ENCODE peak calls at places on chromosomes 5 and 9, in eight cellular contexts. Z is stomach, A is heart left ventricle, N is body of pancreas, U is transverse colon, L is adrenal gland, K is spleen, I is prostate gland. O is an unnamed sample. For H3K4me1, the result is how much of the 10 kb centered on the place peaks cover.

GRCh38 chr5:80254767-80255424 is 952 bp downstream of the SERINC5 start:
- DNase-seq in Z (peak), A (no peak), N (no peak), U (no peak), L (no peak), K (no peak), I (peak), O (peak)

GRCh38 chr5:40600383-40600782 is 79.3 kb upstream of the PTGER4 start:
- DNase-seq in Z (no peak), A (no peak), N (no peak), U (no peak), L (no peak), K (no peak), I (no peak), O (no peak)

GRCh38 chr5:1412621-1413020 is 32.6 kb downstream of the SLC6A3 start:
- DNase-seq in Z (no peak), A (no peak), N (no peak), U (no peak), L (no peak), K (peak), I (no peak), O (no peak)

GRCh38 chr9:20144255-20144654 is 355.4 kb upstream of the SLC24A2 start:
- DNase-seq in Z (no peak), A (no peak), N (peak), U (no peak), L (no peak), K (no peak), I (no peak), O (no peak)

GRCh38 chr5:82641362-82641988 is 363.3 kb upstream of the RPS23 start:
- DNase-seq in Z (peak), A (peak), N (peak), U (peak), L (peak), K (no peak), I (peak), O (peak)

GRCh38 chr5:177443144-177443983 is 3.2 kb upstream of the PRR7 start:
- DNase-seq in Z (no peak), A (no peak), N (no peak), U (no peak), L (no peak), K (peak), I (no peak), O (no peak)

GRCh38 chr9:72203205-72203803 is 54.1 kb downstream of the GDA start:
- DNase-seq in Z (no peak), A (no peak), N (peak), U (peak), L (peak), K (no peak), I (no peak), O (peak)

GRCh38 chr9:121455527-121456239 is 44.0 kb downstream of the GGTA1 start:
- DNase-seq in Z (no peak), A (no peak), N (no peak), U (no peak), L (no peak), K (no peak), I (no peak), O (no peak)

GRCh38 chr5:128084228-128085167 is 932 bp downstream of the SLC12A2 start:
- DNase-seq in Z (peak), A (peak), N (peak), U (peak), L (peak), K (peak), I (peak), O (peak)

GRCh38 chr9:92345582-92345981 is 19.8 kb downstream of the CENPP start:
- DNase-seq in Z (no peak), A (no peak), N (no peak), U (no peak), L (no peak), K (no peak), I (no peak), O (no peak)

GRCh38 chr9:112586600-112587155 is 100.1 kb downstream of the KIAA1958 start:
- DNase-seq in Z (no peak), A (no peak), N (no peak), U (no peak), L (no peak), K (no peak), I (no peak), O (no peak)

GRCh38 chr9:15400281-15400941 is 22.3 kb upstream of the SNAPC3 start:
- DNase-seq in Z (no peak), A (no peak), N (no peak), U (no peak), L (no peak), K (no peak), I (no peak), O (no peak)

GRCh38 chr5:164375051-164375450 is 869.6 kb downstream of the MAT2B start:
- DNase-seq in Z (no peak), A (no peak), N (no peak), U (no peak), L (no peak), K (no peak), I (no peak), O (no peak)

GRCh38 chr5:6859001-6859400 is 145.8 kb downstream of the TENT4A start:
- DNase-seq in Z (no peak), A (no peak), N (no peak), U (no peak), L (no peak), K (no peak), I (no peak), O (no peak)

GRCh38 chr5:33441241-33441844 is 578 bp downstream of the TARS1 start:
- DNase-seq in Z (no peak), A (no peak), N (peak), U (peak), L (peak), K (no peak), I (peak), O (peak)

GRCh38 chr5:32859211-32859641 is 148.1 kb downstream of the NPR3 start:
- DNase-seq in Z (no peak), A (no peak), N (no peak), U (no peak), L (no peak), K (no peak), I (no peak), O (no peak)

GRCh38 chr9:132185164-132186009 is 23.5 kb downstream of the NTNG2 start:
- DNase-seq in Z (no peak), A (no peak), N (no peak), U (no peak), L (no peak), K (no peak), I (no peak), O (peak)

GRCh38 chr9:133707065-133707760 is 30.9 kb downstream of the SARDH start:
- DNase-seq in Z (no peak), A (peak), N (no peak), U (no peak), L (peak), K (peak), I (no peak), O (no peak)

GRCh38 chr5:4640793-4641192 is 499.3 kb upstream of the ADAMTS16 start:
- DNase-seq in Z (no peak), A (no peak), N (no peak), U (no peak), L (no peak), K (no peak), I (no peak), O (peak)

GRCh38 chr5:39256472-39256871 is 37.1 kb upstream of the FYB1 start:
- DNase-seq in Z (no peak), A (no peak), N (no peak), U (peak), L (no peak), K (no peak), I (no peak), O (no peak)

GRCh38 chr5:57494104-57495098 is 11.8 kb upstream of the ACTBL2 start:
- DNase-seq in Z (peak), A (peak), N (peak), U (peak), L (peak), K (no peak), I (peak), O (no peak)

GRCh38 chr9:136012651-136013050 is 51.5 kb upstream of the UBAC1 start:
- DNase-seq in Z (no peak), A (no peak), N (peak), U (peak), L (no peak), K (peak), I (no peak), O (peak)

GRCh38 chr5:131810510-131811249 is 13.9 kb upstream of the FNIP1 start:
- DNase-seq in Z (no peak), A (peak), N (no peak), U (no peak), L (no peak), K (no peak), I (no peak), O (no peak)

GRCh38 chr9:77848428-77848827 is 183.2 kb downstream of the GNAQ start:
- DNase-seq in Z (no peak), A (no peak), N (no peak), U (no peak), L (no peak), K (no peak), I (no peak), O (no peak)

GRCh38 chr5:111929892-111930291 is 172.9 kb upstream of the NREP start:
- DNase-seq in Z (no peak), A (no peak), N (no peak), U (no peak), L (no peak), K (no peak), I (no peak), O (no peak)

GRCh38 chr9:99335280-99335679 is 113.2 kb downstream of the SEC61B start:
- DNase-seq in Z (no peak), A (no peak), N (no peak), U (no peak), L (no peak), K (no peak), I (no peak), O (no peak)

GRCh38 chr5:177364159-177364962 is 6.6 kb downstream of the RGS14 start:
- DNase-seq in Z (no peak), A (no peak), N (no peak), U (no peak), L (no peak), K (no peak), I (no peak), O (no peak)

GRCh38 chr5:135494196-135494595 is 41.6 kb downstream of the NEUROG1 start:
- DNase-seq in Z (no peak), A (no peak), N (no peak), U (no peak), L (no peak), K (no peak), I (no peak), O (no peak)

GRCh38 chr9:107274953-107275422 is 8.1 kb upstream of the RAD23B start:
- DNase-seq in Z (no peak), A (no peak), N (no peak), U (no peak), L (no peak), K (no peak), I (no peak), O (no peak)

GRCh38 chr5:101897914-101898313 is 398.2 kb downstream of the SLCO4C1 start:
- DNase-seq in Z (no peak), A (no peak), N (no peak), U (no peak), L (no peak), K (no peak), I (no peak), O (no peak)

DNA sequence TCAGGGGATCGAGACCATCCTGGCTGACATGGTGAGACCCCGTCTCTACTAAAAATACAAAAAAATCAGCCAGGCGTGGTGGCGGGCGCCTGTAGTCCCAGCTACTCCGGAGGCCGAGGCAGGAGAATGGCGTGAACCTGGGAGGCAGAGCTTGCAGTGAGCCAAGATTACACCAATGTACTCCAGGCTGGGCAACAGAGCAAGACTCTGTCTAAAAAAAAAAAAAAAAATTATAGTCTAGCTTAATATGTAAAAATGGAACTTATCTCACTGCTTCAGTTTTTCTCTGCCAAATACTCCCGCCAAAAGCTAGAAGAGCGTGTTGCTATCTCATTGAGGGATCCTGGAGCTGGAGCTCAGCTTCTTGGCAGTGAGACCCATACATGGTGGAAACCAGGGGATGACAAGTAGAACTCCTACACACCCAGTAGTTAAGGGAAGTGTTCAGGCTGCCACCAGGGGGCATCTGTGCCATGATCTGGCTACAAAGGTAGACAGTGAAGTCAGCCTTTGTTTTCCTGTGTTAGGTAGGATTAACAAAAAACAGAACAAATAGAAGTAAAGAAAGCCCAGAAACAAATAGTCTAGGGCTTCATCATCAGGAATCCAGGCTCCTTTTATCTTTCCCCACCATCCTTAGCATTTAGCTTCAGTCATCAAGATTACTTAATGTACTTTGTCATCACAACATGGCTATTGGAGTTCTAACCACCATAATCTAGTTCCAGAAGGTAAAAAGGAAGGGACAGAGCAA is 33.6 kb upstream of the GLIPR2 start:
- DNase-seq in Z (peak), A (peak), N (peak), U (peak), L (peak), K (peak), I (peak), O (peak)
- TF ChIP-seq POLR2A in Z (no peak), A (no peak), N (no peak), U (no peak), L (no peak), K (no peak), I (no peak), O (no peak)

DNA sequence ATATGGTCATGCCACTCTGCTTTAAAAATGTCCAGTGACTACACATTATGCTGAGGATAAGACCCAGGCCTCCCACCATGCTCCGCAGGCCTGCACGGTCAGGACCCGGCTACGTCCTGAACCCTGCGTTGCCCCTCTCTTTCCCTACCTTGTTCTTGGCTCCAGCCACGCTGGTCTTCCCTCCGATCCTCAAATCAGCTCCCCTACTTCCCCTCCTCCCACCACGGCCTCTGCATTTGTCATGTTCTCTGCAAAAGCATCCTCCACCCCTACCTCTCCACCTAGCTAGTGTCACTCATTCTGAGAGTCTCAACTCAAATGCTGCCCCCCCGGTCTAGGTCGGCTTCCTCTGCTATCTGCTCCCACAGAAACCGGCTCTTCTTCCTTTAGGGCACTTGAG is 11.2 kb downstream of the GPX3 start:
- DNase-seq in Z (no peak), A (no peak), N (no peak), U (no peak), L (no peak), K (no peak), I (no peak), O (no peak)
- H3K4me1 ChIP-seq in Z (under half), A (under half), N (under half), U (under half), L (under half), K (under half), I (under half), O (under half)

DNA sequence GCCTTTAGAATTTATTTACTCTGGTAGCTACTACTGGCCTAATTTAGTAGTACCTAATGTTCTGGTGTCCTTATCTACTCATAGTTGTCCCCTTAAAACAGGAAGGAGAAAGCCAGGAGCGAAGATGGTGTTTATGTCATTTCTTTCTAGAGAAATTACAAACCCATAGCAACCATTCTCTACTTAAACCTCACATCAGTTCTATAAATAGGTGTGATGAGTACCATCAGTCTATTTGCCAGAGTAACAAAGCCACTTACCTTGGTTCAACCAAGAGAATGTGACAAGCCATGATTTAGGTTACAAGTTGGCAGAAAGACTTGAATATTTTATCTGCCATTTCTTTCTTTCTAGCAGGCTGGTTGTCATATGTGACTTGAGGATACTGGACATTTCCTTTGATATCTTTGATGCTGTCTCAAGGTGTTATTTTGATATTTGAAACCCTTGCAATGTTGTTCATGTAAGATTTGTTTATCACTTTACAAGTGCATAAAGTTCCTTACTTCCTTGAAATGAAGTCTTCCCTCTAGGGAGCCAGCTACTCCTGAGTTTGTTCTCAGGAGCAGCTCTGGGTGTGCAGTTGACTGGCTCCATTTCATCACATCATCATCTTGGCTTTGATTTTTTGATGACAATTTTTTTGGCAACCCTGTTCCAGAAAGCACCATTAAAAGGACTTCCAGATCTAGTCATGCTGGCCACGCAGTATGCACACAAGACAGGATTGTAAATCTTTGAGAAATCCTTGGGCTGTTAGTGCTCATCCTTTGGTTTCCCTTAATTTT is 286.8 kb downstream of the ARHGAP26 start:
- DNase-seq in Z (no peak), A (no peak), N (no peak), U (no peak), L (no peak), K (no peak), I (no peak), O (no peak)
- TF ChIP-seq POLR2A in Z (no peak), A (no peak), N (no peak), U (no peak), L (no peak), K (no peak), I (no peak), O (no peak)

DNA sequence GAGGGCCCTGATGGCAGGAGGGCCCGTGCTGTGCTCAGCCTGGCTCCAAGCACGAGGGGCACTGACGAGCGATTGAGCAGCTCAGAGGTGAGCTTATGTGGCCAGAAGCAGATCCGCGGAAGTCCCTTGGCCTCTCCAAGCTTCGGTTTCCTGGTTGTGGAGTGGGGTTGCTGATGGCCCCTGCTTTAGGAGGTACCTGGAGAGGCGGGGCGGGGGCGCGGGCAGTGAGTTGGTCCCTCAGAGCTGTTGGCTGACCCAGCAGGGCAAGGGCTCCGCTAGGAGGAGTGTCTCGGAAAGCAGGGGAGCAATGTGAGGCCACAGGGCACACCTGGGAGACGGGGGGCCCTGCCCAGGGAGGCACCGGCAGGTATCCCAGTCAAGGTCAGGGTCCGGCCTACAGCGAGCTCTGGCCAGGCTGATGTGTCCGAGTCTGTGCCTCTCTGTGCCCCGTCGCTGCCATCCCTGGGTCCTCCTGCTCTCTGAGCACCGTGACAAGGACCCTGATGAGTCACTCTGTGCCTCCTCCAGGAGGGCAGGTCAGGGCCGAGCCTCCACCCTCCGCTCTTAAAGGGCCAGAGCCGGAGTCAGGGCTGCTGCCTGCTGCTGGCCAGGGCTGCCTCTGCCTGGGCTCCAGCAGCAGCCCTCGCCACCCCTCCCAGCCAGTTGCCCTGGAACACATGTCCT is 14.8 kb downstream of the NCS1 start:
- DNase-seq in Z (peak), A (no peak), N (peak), U (peak), L (peak), K (no peak), I (no peak), O (no peak)
- H3K4me1 ChIP-seq in Z (under half), A (under half), N (under half), U (half or more), L (under half), K (under half), I (under half), O (under half)

DNA sequence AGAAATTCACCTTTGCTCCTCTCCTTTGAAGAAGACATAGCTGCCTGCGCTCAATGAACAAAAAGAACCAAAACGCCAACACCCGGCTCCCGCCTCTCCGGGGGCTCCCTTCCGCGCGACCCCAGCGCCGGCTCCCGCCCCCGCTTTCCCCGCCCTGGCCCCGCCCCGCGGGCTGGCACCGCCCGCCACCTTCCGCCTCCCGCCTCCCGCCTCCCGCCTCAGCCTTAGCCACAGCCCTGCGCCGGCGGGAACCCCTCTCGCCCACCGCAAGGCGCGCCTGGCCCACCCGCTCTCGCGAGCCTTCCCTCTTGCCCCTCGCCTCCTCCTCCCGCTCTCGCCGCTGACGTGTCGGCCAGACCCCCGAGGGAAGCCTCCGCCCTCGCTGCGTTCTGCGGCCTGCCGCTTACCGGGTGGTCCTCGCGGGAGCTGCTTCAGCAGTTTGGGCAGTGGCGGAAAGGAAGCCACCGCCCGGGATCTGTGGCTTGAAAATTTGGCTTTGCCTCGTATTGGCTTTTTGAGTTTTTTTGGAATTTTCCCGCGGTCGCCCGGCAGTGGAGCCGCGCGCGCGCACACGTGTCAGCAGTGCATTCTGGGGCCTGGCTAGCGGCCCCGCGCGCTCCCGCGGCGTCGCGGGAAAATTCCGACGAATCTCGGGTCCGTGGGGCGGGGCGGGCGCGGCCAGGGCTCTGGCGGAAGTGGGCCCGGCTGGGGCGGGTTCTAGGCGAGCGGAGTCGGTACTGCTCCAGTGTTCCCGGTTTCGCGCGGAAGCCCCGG is at the start of gene FANCC:
- DNase-seq in Z (peak), A (peak), N (peak), U (peak), L (peak), K (peak), I (peak), O (peak)
- TF ChIP-seq POLR2A in Z (no peak), A (peak), N (no peak), U (peak), L (peak), K (no peak), I (no peak), O (no peak)

GRCh38 chr5:141835928-141836667 is 42.1 kb downstream of the PCDH1 start:
- DNase-seq in Z (no peak), A (peak), N (no peak), U (no peak), L (no peak), K (no peak), I (no peak), O (no peak)
- H3K4me1 ChIP-seq in Z (under half), A (under half), N (under half), U (under half), L (under half), K (under half), I (under half), O (under half)

O was measured in testis.